ENCODE peak calls at places on chromosome 7, in five cellular contexts. U, G, V, D and X are unnamed samples.
A peak's percentile ranks its signal among the peaks of the same experiment; 100 is the strongest.

GRCh38 chr7:12737364-12737763 is 49.9 kb downstream of the ARL4A start:
- DNase-seq in U (no peak), G (no peak), V (no peak), D (no peak), X (no peak)

GRCh38 chr7:6232534-6232933 is 39.9 kb downstream of the CYTH3 start:
- DNase-seq in U (no peak), G (no peak), V (no peak), D (peak; percentile 36), X (no peak)

GRCh38 chr7:134462337-134462925 is 3.5 kb upstream of the AKR1B1 start:
- DNase-seq in U (peak; percentile 87), G (peak; percentile 62), V (peak; percentile 6), D (no peak), X (no peak)

GRCh38 chr7:104825099-104825498 is 188.9 kb upstream of the KMT2E start:
- DNase-seq in U (no peak), G (no peak), V (no peak), D (no peak), X (no peak)

GRCh38 chr7:26688936-26689506 is 175.4 kb downstream of the SKAP2 start:
- DNase-seq in U (no peak), G (no peak), V (peak; percentile 56), D (peak; percentile 56), X (no peak)

GRCh38 chr7:119900996-119901395 is 372.0 kb upstream of the KCND2 start:
- DNase-seq in U (no peak), G (no peak), V (no peak), D (no peak), X (no peak)

GRCh38 chr7:153835104-153835503 is 217.1 kb upstream of the DPP6 start:
- DNase-seq in U (no peak), G (no peak), V (no peak), D (no peak), X (no peak)

GRCh38 chr7:76216683-76217082 is 15.0 kb downstream of the SRRM3 start:
- DNase-seq in U (no peak), G (no peak), V (no peak), D (no peak), X (no peak)

GRCh38 chr7:120055300-120055699 is 217.7 kb upstream of the KCND2 start:
- DNase-seq in U (peak; percentile 78), G (no peak), V (no peak), D (no peak), X (no peak)

GRCh38 chr7:32588657-32589056 is 93.4 kb downstream of the AVL9 start:
- DNase-seq in U (peak; percentile 73), G (peak; percentile 35), V (peak; percentile 36), D (no peak), X (no peak)

GRCh38 chr7:18780266-18780665 is 284.7 kb downstream of the HDAC9 start:
- DNase-seq in U (no peak), G (no peak), V (no peak), D (no peak), X (no peak)

GRCh38 chr7:109476409-109476808 is 906.7 kb downstream of the DNAJB9 start:
- DNase-seq in U (no peak), G (no peak), V (no peak), D (no peak), X (no peak)

GRCh38 chr7:37332218-37333016 is 116.2 kb downstream of the ELMO1 start:
- DNase-seq in U (no peak), G (no peak), V (no peak), D (no peak), X (no peak)

GRCh38 chr7:156143683-156144082 is 331.4 kb upstream of the SHH start:
- DNase-seq in U (no peak), G (no peak), V (no peak), D (no peak), X (no peak)

GRCh38 chr7:50203521-50203920 is 101.0 kb upstream of the IKZF1 start:
- DNase-seq in U (no peak), G (no peak), V (no peak), D (no peak), X (no peak)

GRCh38 chr7:50205011-50205410 is 99.5 kb upstream of the IKZF1 start:
- DNase-seq in U (no peak), G (no peak), V (no peak), D (no peak), X (no peak)

GRCh38 chr7:50206521-50207250 is 97.8 kb upstream of the IKZF1 start:
- DNase-seq in U (no peak), G (no peak), V (peak; percentile 40), D (no peak), X (no peak)

GRCh38 chr7:50202052-50202555 is 102.4 kb upstream of the IKZF1 start:
- DNase-seq in U (no peak), G (no peak), V (peak; percentile 76), D (peak; percentile 35), X (no peak)

DNA sequence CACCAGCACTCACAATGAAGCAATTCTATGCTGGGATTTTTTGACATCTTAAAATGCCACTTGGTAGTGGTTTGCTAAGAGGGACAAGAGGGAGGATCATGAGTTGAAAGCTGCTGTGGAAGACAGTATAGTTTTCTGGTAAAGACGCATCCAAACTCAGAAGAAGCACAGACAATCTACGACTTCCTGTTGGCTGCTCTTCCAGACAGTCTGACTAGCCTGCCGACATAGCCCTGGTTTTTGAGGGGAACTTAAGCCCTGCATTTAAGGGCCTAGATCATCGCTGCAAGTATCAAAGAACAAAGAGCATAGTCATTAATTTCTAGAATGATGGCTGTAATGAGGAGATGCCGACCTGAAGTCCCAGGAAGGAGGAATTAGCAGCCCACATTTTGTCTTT is 99.9 kb upstream of the IKZF1 start:
- DNase-seq in U (no peak), G (no peak), V (no peak), D (no peak), X (no peak)
- TF ChIP-seq RAD21 in U (no peak), G (no peak), V (no peak), D (no peak), X (no peak)

GRCh38 chr7:22275574-22276150 is 81.3 kb downstream of the RAPGEF5 start:
- DNase-seq in U (no peak), G (no peak), V (no peak), D (no peak), X (no peak)

GRCh38 chr7:22277375-22277774 is 79.6 kb downstream of the RAPGEF5 start:
- DNase-seq in U (no peak), G (no peak), V (no peak), D (no peak), X (no peak)

GRCh38 chr7:22280031-22280430 is 76.9 kb downstream of the RAPGEF5 start:
- DNase-seq in U (no peak), G (no peak), V (no peak), D (no peak), X (no peak)

GRCh38 chr7:22281481-22281880 is 75.5 kb downstream of the RAPGEF5 start:
- DNase-seq in U (no peak), G (no peak), V (no peak), D (no peak), X (no peak)

DNA sequence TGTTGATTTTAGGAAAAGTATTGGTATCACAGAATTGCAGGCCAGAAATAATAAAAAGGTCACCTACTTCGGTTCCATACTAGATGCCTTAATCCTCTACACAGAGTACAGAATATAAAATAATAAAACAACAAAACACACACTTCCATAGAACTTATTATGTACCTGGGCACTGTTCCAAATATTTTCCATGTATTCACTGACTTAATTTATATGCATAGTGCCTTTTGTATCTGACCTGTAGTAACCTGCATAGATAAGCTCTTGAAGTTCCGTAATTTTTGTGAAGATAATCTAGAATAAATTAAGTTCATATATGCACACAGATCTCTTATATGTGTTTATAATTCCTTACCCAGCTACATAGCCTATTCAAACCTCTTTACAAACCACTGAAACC is 78.3 kb downstream of the RAPGEF5 start:
- DNase-seq in U (no peak), G (no peak), V (no peak), D (no peak), X (no peak)
- H3K4me3 ChIP-seq in U (no peak overlapping the region), G (no peak overlapping the region), V (no peak overlapping the region), D (no peak overlapping the region), X (no peak overlapping the region)

DNA sequence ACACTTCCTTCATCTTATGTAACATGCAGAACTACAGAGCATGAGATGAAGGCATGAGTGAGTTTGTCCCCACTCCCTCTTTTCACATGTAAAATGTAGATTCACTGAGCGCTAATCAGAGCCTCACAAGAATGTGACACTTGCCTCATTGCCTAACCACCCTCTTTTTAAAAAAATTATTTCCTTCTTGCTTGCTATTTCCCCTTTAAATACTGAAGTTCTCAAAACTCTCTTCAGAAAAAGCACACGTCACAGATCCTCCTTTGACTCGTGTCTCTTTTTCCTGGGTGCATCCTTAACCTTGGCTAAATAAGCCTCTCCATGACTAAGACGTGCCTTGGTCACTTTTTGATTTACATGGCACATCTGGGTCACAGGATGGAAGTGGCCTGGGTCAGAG is 121.3 kb upstream of the TARP start:
- DNase-seq in U (no peak), G (no peak), V (no peak), D (no peak), X (no peak)
- TF ChIP-seq MAFK in U (no peak), G (no peak), V (no peak), D (no peak), X (no peak)

DNA sequence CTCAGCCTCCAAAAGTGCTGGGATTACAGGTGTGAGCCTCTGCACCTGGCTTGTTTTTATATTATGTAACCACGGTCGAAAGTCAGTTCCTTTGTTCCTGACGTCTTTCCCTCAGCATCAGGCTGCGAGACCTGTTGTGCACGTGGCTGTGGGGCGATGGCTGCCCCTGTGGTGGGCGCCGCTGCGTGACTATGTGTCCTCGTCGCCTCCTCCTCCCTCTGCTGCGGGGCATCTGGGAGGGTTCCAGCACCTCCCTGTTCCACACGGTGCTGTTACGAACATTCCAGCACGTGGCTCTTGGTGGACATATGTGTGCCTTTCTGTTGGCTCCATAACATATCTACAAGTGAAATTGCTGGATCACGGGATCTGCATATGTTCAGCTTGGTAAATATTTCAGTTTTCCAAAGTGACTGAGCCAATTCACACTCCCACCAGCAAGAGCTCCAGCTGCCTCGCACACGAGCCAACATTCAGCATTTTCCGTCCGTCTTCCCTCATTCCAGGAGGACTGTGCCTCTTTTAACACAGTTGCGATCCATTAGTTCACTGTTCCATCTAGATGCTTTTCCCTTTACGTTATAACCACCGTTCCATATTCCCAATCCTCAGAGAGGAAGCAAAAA is 25.1 kb downstream of the SNX8 start:
- DNase-seq in U (no peak), G (no peak), V (no peak), D (no peak), X (no peak)
- TF ChIP-seq RAD21 in U (no peak), G (no peak), V (no peak), D (no peak), X (no peak)

GRCh38 chr7:128938524-128939074 is 872 bp downstream of the IRF5 start:
- DNase-seq in U (no peak), G (no peak), V (no peak), D (no peak), X (no peak)
- H3K4me3 ChIP-seq in U (peak overlapping the region; percentile 21), G (peak overlapping the region; percentile 80), V (peak overlapping the region; percentile 57), D (no peak overlapping the region), X (peak overlapping the region; percentile 69)